ENCODE peak calls at places on chromosomes 7 and 10, in six cellular contexts. One of them, this sample, is unnamed. For H3K9me3, the result is how much of the 10 kb centered on the place peaks cover.

GRCh38 chr7:140631602-140632001 is 9.0 kb downstream of the DENND2A start:
- DNase-seq in IMR-90: no peak
- DNase-seq in mesenchymal stem cell: peak
- DNase-seq in neuronal stem cell: no peak
- DNase-seq in H1: no peak
- DNase-seq in H9: no peak
- DNase-seq in this sample: no peak

GRCh38 chr10:805635-806305 is 116.3 kb upstream of the DIP2C start:
- DNase-seq in H1: peak
- DNase-seq in neuronal stem cell: no peak
- DNase-seq in mesenchymal stem cell: no peak
- DNase-seq in IMR-90: no peak
- DNase-seq in H9: no peak
- DNase-seq in this sample: no peak

GRCh38 chr10:78549536-78549935 is 515.9 kb downstream of the RPS24 start:
- DNase-seq in mesenchymal stem cell: no peak
- DNase-seq in H1: no peak
- DNase-seq in IMR-90: no peak
- DNase-seq in H9: no peak
- DNase-seq in neuronal stem cell: no peak
- DNase-seq in this sample: no peak

GRCh38 chr10:47264797-47265281 is 35.2 kb upstream of the GDF10 start:
- DNase-seq in H9: no peak
- DNase-seq in neuronal stem cell: no peak
- DNase-seq in mesenchymal stem cell: no peak
- DNase-seq in H1: peak
- DNase-seq in IMR-90: no peak
- DNase-seq in this sample: no peak

GRCh38 chr7:2242541-2243482 is 786 bp downstream of the NUDT1 start:
- DNase-seq in neuronal stem cell: no peak
- DNase-seq in H1: peak
- DNase-seq in IMR-90: peak
- DNase-seq in mesenchymal stem cell: peak
- DNase-seq in H9: peak
- DNase-seq in this sample: peak

GRCh38 chr10:74439213-74439612 is 288.2 kb downstream of the ADK start:
- DNase-seq in IMR-90: no peak
- DNase-seq in H9: no peak
- DNase-seq in mesenchymal stem cell: peak
- DNase-seq in neuronal stem cell: no peak
- DNase-seq in H1: no peak
- DNase-seq in this sample: no peak

GRCh38 chr10:22550732-22551131 is 163.6 kb downstream of the PIP4K2A start:
- DNase-seq in neuronal stem cell: no peak
- DNase-seq in mesenchymal stem cell: peak
- DNase-seq in H1: peak
- DNase-seq in H9: peak
- DNase-seq in IMR-90: peak
- DNase-seq in this sample: no peak

GRCh38 chr7:151426486-151426905 is 13.4 kb downstream of the CRYGN start:
- DNase-seq in IMR-90: peak
- DNase-seq in mesenchymal stem cell: peak
- DNase-seq in H9: no peak
- DNase-seq in neuronal stem cell: no peak
- DNase-seq in H1: no peak
- DNase-seq in this sample: no peak

GRCh38 chr7:90210925-90211324 is 615 bp upstream of the STEAP2 start:
- DNase-seq in H1: peak
- DNase-seq in mesenchymal stem cell: no peak
- DNase-seq in neuronal stem cell: no peak
- DNase-seq in H9: no peak
- DNase-seq in IMR-90: no peak
- DNase-seq in this sample: no peak

GRCh38 chr7:47887016-47887640 is 61.1 kb downstream of the PKD1L1 start:
- DNase-seq in mesenchymal stem cell: no peak
- DNase-seq in IMR-90: no peak
- DNase-seq in H1: peak
- DNase-seq in neuronal stem cell: no peak
- DNase-seq in H9: no peak
- DNase-seq in this sample: no peak

GRCh38 chr10:124587811-124588211 is 126.2 kb downstream of the LHPP start:
- DNase-seq in H9: no peak
- DNase-seq in H1: no peak
- DNase-seq in neuronal stem cell: no peak
- DNase-seq in mesenchymal stem cell: no peak
- DNase-seq in IMR-90: no peak
- DNase-seq in this sample: no peak

GRCh38 chr10:89591111-89591795 is 53.8 kb downstream of the PANK1 start:
- DNase-seq in IMR-90: peak
- DNase-seq in neuronal stem cell: no peak
- DNase-seq in H9: no peak
- DNase-seq in mesenchymal stem cell: peak
- DNase-seq in H1: no peak
- DNase-seq in this sample: no peak

GRCh38 chr10:43194861-43195260 is 56.6 kb downstream of the CSGALNACT2 start:
- DNase-seq in mesenchymal stem cell: no peak
- DNase-seq in IMR-90: no peak
- DNase-seq in neuronal stem cell: no peak
- DNase-seq in H9: no peak
- DNase-seq in H1: peak
- DNase-seq in this sample: no peak

GRCh38 chr10:120598377-120598776 is 141.3 kb downstream of the PLPP4 start:
- DNase-seq in mesenchymal stem cell: no peak
- DNase-seq in H9: peak
- DNase-seq in H1: peak
- DNase-seq in neuronal stem cell: no peak
- DNase-seq in IMR-90: no peak
- DNase-seq in this sample: no peak

GRCh38 chr10:1089017-1089689 is 33.0 kb downstream of the WDR37 start:
- DNase-seq in neuronal stem cell: no peak
- DNase-seq in mesenchymal stem cell: no peak
- DNase-seq in IMR-90: no peak
- DNase-seq in H1: no peak
- DNase-seq in H9: no peak
- DNase-seq in this sample: no peak

GRCh38 chr7:71682841-71683341 is 550.9 kb downstream of the GALNT17 start:
- DNase-seq in H1: peak
- DNase-seq in IMR-90: no peak
- DNase-seq in neuronal stem cell: peak
- DNase-seq in H9: peak
- DNase-seq in mesenchymal stem cell: no peak
- DNase-seq in this sample: no peak
- H3K9me3 ChIP-seq in H1: under half
- H3K9me3 ChIP-seq in IMR-90: under half
- H3K9me3 ChIP-seq in neuronal stem cell: under half
- H3K9me3 ChIP-seq in H9: under half
- H3K9me3 ChIP-seq in mesenchymal stem cell: under half
- H3K9me3 ChIP-seq in this sample: under half

GRCh38 chr10:114172241-114172640 is 1.8 kb downstream of the CCDC186 start:
- DNase-seq in H9: no peak
- DNase-seq in H1: no peak
- DNase-seq in neuronal stem cell: no peak
- DNase-seq in IMR-90: peak
- DNase-seq in mesenchymal stem cell: peak
- DNase-seq in this sample: peak

GRCh38 chr10:114172776-114173555 is 1.0 kb downstream of the CCDC186 start:
- DNase-seq in neuronal stem cell: no peak
- DNase-seq in H9: no peak
- DNase-seq in H1: no peak
- DNase-seq in IMR-90: no peak
- DNase-seq in mesenchymal stem cell: peak
- DNase-seq in this sample: no peak

GRCh38 chr10:114174462-114175190 is 623 bp upstream of the CCDC186 start:
- DNase-seq in mesenchymal stem cell: peak
- DNase-seq in IMR-90: peak
- DNase-seq in neuronal stem cell: no peak
- DNase-seq in H9: peak
- DNase-seq in H1: no peak
- DNase-seq in this sample: no peak

GRCh38 chr10:114175667-114176066 is 1.7 kb upstream of the CCDC186 start:
- DNase-seq in H9: no peak
- DNase-seq in neuronal stem cell: no peak
- DNase-seq in mesenchymal stem cell: no peak
- DNase-seq in IMR-90: no peak
- DNase-seq in H1: no peak
- DNase-seq in this sample: no peak

GRCh38 chr10:114173680-114174461 is at the start of gene CCDC186:
- DNase-seq in IMR-90: peak
- DNase-seq in H1: peak
- DNase-seq in neuronal stem cell: peak
- DNase-seq in mesenchymal stem cell: peak
- DNase-seq in H9: peak
- DNase-seq in this sample: peak
- H3K18ac ChIP-seq in IMR-90: peak
- H3K18ac ChIP-seq in H1: peak
- H3K18ac ChIP-seq in neuronal stem cell: peak
- H3K18ac ChIP-seq in mesenchymal stem cell: peak
- H3K18ac ChIP-seq in H9: peak
- H3K18ac ChIP-seq in this sample: peak

GRCh38 chr7:142774826-142775225 is 4.1 kb downstream of the PRSS2 start:
- DNase-seq in mesenchymal stem cell: no peak
- DNase-seq in IMR-90: no peak
- DNase-seq in H9: no peak
- DNase-seq in H1: no peak
- DNase-seq in neuronal stem cell: no peak
- DNase-seq in this sample: no peak

GRCh38 chr7:142777318-142777717 is 6.5 kb downstream of the PRSS2 start:
- DNase-seq in IMR-90: no peak
- DNase-seq in mesenchymal stem cell: no peak
- DNase-seq in H1: no peak
- DNase-seq in neuronal stem cell: no peak
- DNase-seq in H9: no peak
- DNase-seq in this sample: no peak

GRCh38 chr7:142773937-142774744 is 3.4 kb downstream of the PRSS2 start:
- DNase-seq in H1: no peak
- DNase-seq in neuronal stem cell: no peak
- DNase-seq in mesenchymal stem cell: no peak
- DNase-seq in IMR-90: no peak
- DNase-seq in H9: no peak
- DNase-seq in this sample: no peak

GRCh38 chr7:142773230-142773629 is 2.5 kb downstream of the PRSS2 start:
- DNase-seq in IMR-90: no peak
- DNase-seq in neuronal stem cell: no peak
- DNase-seq in H9: no peak
- DNase-seq in mesenchymal stem cell: no peak
- DNase-seq in H1: no peak
- DNase-seq in this sample: no peak

GRCh38 chr7:142776206-142776844 is 5.6 kb downstream of the PRSS2 start:
- DNase-seq in H1: no peak
- DNase-seq in IMR-90: peak
- DNase-seq in neuronal stem cell: no peak
- DNase-seq in mesenchymal stem cell: peak
- DNase-seq in H9: no peak
- DNase-seq in this sample: no peak
- H3K4me2 ChIP-seq in H1: no peak
- H3K4me2 ChIP-seq in IMR-90: no peak
- H3K4me2 ChIP-seq in neuronal stem cell: no peak
- H3K4me2 ChIP-seq in mesenchymal stem cell: no peak
- H3K4me2 ChIP-seq in H9: no peak
- H3K4me2 ChIP-seq in this sample: no peak

GRCh38 chr7:56537952-56538351 is 421.7 kb upstream of the NUPR2 start:
- DNase-seq in H9: no peak
- DNase-seq in mesenchymal stem cell: no peak
- DNase-seq in H1: no peak
- DNase-seq in IMR-90: no peak
- DNase-seq in neuronal stem cell: no peak
- DNase-seq in this sample: peak
- H3K9me3 ChIP-seq in H9: half or more
- H3K9me3 ChIP-seq in mesenchymal stem cell: half or more
- H3K9me3 ChIP-seq in H1: half or more
- H3K9me3 ChIP-seq in IMR-90: under half
- H3K9me3 ChIP-seq in neuronal stem cell: half or more
- H3K9me3 ChIP-seq in this sample: half or more

GRCh38 chr7:106285051-106285800 is 443 bp upstream of the NAMPT start:
- DNase-seq in H1: peak
- DNase-seq in H9: peak
- DNase-seq in IMR-90: peak
- DNase-seq in mesenchymal stem cell: peak
- DNase-seq in neuronal stem cell: peak
- DNase-seq in this sample: peak
- H3K18ac ChIP-seq in H1: peak
- H3K18ac ChIP-seq in H9: peak
- H3K18ac ChIP-seq in IMR-90: peak
- H3K18ac ChIP-seq in mesenchymal stem cell: peak
- H3K18ac ChIP-seq in neuronal stem cell: peak
- H3K18ac ChIP-seq in this sample: peak

GRCh38 chr7:92824450-92824849 is 11.9 kb downstream of the CDK6 start:
- DNase-seq in H9: no peak
- DNase-seq in neuronal stem cell: no peak
- DNase-seq in H1: no peak
- DNase-seq in mesenchymal stem cell: no peak
- DNase-seq in IMR-90: no peak
- DNase-seq in this sample: no peak

GRCh38 chr7:92827464-92827863 is 8.9 kb downstream of the CDK6 start:
- DNase-seq in mesenchymal stem cell: no peak
- DNase-seq in H9: no peak
- DNase-seq in IMR-90: no peak
- DNase-seq in neuronal stem cell: no peak
- DNase-seq in H1: no peak
- DNase-seq in this sample: no peak

GRCh38 chr7:92826258-92827004 is 9.9 kb downstream of the CDK6 start:
- DNase-seq in H9: no peak
- DNase-seq in mesenchymal stem cell: no peak
- DNase-seq in IMR-90: no peak
- DNase-seq in H1: no peak
- DNase-seq in neuronal stem cell: no peak
- DNase-seq in this sample: no peak

GRCh38 chr7:92823042-92823441 is 13.3 kb downstream of the CDK6 start:
- DNase-seq in mesenchymal stem cell: no peak
- DNase-seq in IMR-90: no peak
- DNase-seq in neuronal stem cell: no peak
- DNase-seq in H1: no peak
- DNase-seq in H9: no peak
- DNase-seq in this sample: no peak

GRCh38 chr7:92824901-92825480 is 11.4 kb downstream of the CDK6 start:
- DNase-seq in H9: no peak
- DNase-seq in mesenchymal stem cell: no peak
- DNase-seq in neuronal stem cell: no peak
- DNase-seq in H1: no peak
- DNase-seq in IMR-90: no peak
- DNase-seq in this sample: no peak
- H3K4me2 ChIP-seq in H9: no peak
- H3K4me2 ChIP-seq in mesenchymal stem cell: no peak
- H3K4me2 ChIP-seq in neuronal stem cell: no peak
- H3K4me2 ChIP-seq in H1: no peak
- H3K4me2 ChIP-seq in IMR-90: peak
- H3K4me2 ChIP-seq in this sample: no peak

DNA sequence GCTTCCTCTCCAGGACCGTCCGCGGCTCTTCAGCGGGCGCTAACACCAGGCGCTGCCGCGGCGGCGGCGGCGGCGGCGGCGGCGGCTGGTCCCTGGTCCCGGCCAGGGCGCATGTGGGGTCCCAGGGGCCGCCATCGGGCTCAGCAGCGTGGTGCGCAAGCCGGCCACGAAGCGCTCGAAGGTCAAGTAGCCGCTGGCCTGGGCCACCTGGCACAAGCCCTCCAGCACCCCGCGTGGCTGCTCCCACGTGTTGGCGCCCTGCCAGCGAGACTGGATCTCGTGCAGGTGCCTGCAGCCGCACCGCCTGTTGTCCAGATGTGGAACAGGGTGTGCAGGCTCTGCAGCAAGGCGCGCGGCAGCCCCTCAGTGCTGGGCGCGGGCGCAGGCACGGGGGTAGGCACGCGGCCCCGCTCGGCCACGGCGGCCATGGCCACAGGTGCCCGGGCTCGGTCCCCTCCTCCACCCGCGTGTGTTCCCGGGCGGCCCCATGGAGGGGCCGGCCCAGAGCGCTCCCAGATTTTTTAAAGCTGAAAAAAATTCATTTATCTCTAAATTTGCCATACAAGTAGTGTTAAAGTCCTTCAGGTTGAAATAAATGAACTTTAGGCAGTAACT is 884.2 kb upstream of the ZNF722 start:
- DNase-seq in IMR-90: no peak
- DNase-seq in H1: no peak
- DNase-seq in mesenchymal stem cell: no peak
- DNase-seq in H9: no peak
- DNase-seq in neuronal stem cell: no peak
- DNase-seq in this sample: no peak
- H3K9me3 ChIP-seq in IMR-90: under half
- H3K9me3 ChIP-seq in H1: half or more
- H3K9me3 ChIP-seq in mesenchymal stem cell: under half
- H3K9me3 ChIP-seq in H9: half or more
- H3K9me3 ChIP-seq in neuronal stem cell: under half
- H3K9me3 ChIP-seq in this sample: under half